ENCODE peak calls at places on chromosomes 7 and 10, in six cellular contexts. U is PC-3, O is neural crest cell, X is uterus, Q is ovary, Y is AG04450. H is an unnamed sample.

GRCh38 chr7:100220833-100221718 is 1.3 kb downstream of the PVRIG start:
- DNase-seq in Q (no peak), Y (no peak), X (no peak), U (no peak), O (no peak), H (peak)

GRCh38 chr7:96273716-96274115 is 48.2 kb downstream of the SLC25A13 start:
- DNase-seq in X (no peak), O (no peak), Y (no peak), Q (no peak), U (no peak), H (no peak)

GRCh38 chr10:101134299-101135127 is 3.4 kb downstream of the TLX1 start:
- DNase-seq in U (no peak), Y (no peak), Q (no peak), X (no peak), O (no peak), H (no peak)

GRCh38 chr10:12635127-12635541 is 285.8 kb downstream of the CAMK1D start:
- DNase-seq in X (no peak), Q (no peak), Y (no peak), U (peak), O (no peak), H (no peak)

GRCh38 chr10:29689001-29689400 is 54.2 kb upstream of the SVIL start:
- DNase-seq in O (no peak), U (peak), X (no peak), Q (no peak), Y (no peak), H (no peak)

GRCh38 chr7:132777419-132777818 is 201.1 kb upstream of the PLXNA4 start:
- DNase-seq in X (no peak), O (no peak), U (no peak), Y (no peak), Q (no peak), H (no peak)

GRCh38 chr7:26500749-26501352 is 209.2 kb downstream of the SNX10 start:
- DNase-seq in Y (no peak), X (no peak), O (no peak), U (peak), Q (no peak), H (peak)

GRCh38 chr7:24728503-24729364 is 28.5 kb downstream of the GSDME start:
- DNase-seq in X (peak), U (no peak), Q (no peak), Y (no peak), O (no peak), H (no peak)

GRCh38 chr7:159099217-159099655 is 45.4 kb downstream of the VIPR2 start:
- DNase-seq in U (no peak), Q (no peak), X (peak), Y (no peak), O (no peak), H (no peak)

GRCh38 chr7:69656890-69657289 is 58.6 kb downstream of the AUTS2 start:
- DNase-seq in Q (no peak), U (no peak), Y (no peak), O (no peak), X (peak), H (no peak)

GRCh38 chr7:130960208-130960988 is 226.4 kb upstream of the KLF14 start:
- DNase-seq in U (peak), X (no peak), Y (peak), Q (no peak), O (no peak), H (peak)

GRCh38 chr7:125030756-125031387 is 101.2 kb upstream of the POT1 start:
- DNase-seq in O (no peak), X (no peak), U (no peak), Y (no peak), Q (no peak), H (no peak)
- TF ChIP-seq CTCF in O (no peak), X (no peak), U (no peak), Y (no peak), Q (no peak), H (no peak)

DNA sequence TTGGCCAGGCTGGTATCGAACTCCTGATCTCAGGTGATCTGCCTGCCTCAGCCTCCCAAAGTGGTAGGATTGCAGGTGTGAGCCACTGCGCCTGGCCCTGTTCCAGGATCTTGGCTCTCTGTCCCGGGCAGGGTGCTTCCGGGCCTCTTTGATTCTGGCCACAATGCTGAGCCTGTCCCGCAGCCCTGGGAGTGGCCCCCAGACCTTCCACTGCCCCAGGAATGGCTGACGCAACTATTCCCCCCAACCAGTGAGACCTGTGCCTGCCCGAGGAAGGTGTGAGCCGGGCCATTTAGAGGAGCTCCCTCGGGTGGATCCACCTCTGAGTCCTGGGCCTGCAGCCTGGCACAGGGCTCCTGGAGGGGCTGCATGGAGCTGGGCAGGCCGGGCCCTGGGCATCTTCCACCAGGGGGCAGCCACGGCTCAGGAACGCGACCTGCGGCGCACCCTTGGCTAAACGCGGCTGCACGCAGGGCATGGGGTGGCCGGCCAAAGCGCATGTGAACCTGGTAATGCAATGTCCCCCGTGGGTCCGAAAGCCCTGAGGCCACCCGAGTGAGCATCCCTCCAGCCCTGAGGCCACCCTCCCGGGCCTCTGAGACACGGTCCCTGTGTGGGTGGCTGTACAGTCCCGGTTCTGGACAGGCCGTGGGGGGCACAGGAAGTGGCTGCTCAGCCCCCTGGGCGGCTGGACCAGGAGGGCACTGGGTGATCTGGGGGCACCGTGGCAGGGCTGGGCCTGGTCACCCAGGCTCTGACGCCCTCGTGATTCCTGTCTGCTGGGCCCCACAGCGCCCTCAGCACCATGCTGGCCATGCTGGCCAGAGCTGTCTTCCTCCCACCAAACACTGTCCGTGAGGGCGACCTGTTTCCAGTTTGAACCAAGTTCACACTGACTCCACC is 24.8 kb downstream of the GRIFIN start:
- DNase-seq in X (peak), U (peak), Q (peak), O (peak), Y (no peak), H (peak)
- TF ChIP-seq CTCF in X (peak), U (peak), Q (peak), O (peak), Y (peak), H (peak)

GRCh38 chr7:128017460-128017859 is 13.8 kb downstream of the LRRC4 start:
- DNase-seq in Y (no peak), U (no peak), Q (no peak), X (no peak), O (no peak), H (no peak)

GRCh38 chr7:128017880-128018845 is 13.1 kb downstream of the LRRC4 start:
- DNase-seq in Q (no peak), Y (no peak), U (peak), X (no peak), O (no peak), H (no peak)

GRCh38 chr7:128019330-128019729 is 11.9 kb downstream of the LRRC4 start:
- DNase-seq in Q (no peak), O (no peak), U (no peak), X (no peak), Y (no peak), H (no peak)

GRCh38 chr7:128021361-128021760 is 9.9 kb downstream of the LRRC4 start:
- DNase-seq in Q (no peak), O (no peak), U (peak), X (no peak), Y (no peak), H (no peak)

DNA sequence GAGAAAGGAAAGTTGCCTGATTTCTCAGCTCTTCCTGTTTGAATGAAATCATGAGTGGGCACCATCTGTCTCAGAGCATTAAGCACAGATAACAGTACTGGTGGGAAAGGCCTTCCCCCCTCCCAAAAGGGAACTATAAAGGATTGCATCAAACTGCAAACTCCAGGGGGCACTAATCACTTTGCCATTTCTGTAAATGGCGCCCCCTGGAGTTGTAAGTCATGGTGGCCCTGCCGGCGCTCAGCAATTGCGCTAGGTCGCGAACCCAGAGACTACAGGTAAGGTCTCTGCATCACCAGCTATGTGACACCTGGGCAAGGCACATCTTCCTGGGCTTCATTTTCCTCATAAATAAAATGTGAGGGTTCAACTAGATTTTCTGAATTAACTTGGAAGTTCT is 11.1 kb downstream of the LRRC4 start:
- DNase-seq in X (no peak), O (no peak), Y (no peak), U (no peak), Q (no peak), H (no peak)
- TF ChIP-seq CTCF in X (no peak), O (peak), Y (peak), U (peak), Q (no peak), H (no peak)

GRCh38 chr7:50771120-50772002 is 11.3 kb downstream of the GRB10 start:
- DNase-seq in Y (no peak), O (no peak), Q (no peak), U (no peak), X (no peak), H (no peak)

GRCh38 chr7:50775231-50775630 is 7.5 kb downstream of the GRB10 start:
- DNase-seq in O (no peak), X (no peak), Y (no peak), U (no peak), Q (no peak), H (no peak)

GRCh38 chr7:50775826-50776225 is 6.9 kb downstream of the GRB10 start:
- DNase-seq in Q (no peak), Y (no peak), X (no peak), O (no peak), U (no peak), H (no peak)

GRCh38 chr7:50778189-50778588 is 4.5 kb downstream of the GRB10 start:
- DNase-seq in O (no peak), U (no peak), X (no peak), Q (no peak), Y (no peak), H (no peak)

GRCh38 chr7:50774299-50774698 is 8.4 kb downstream of the GRB10 start:
- DNase-seq in Y (no peak), U (no peak), X (no peak), O (no peak), Q (no peak), H (no peak)
- TF ChIP-seq CTCF in Y (no peak), U (peak), X (no peak), O (no peak), Q (no peak), H (no peak)

GRCh38 chr7:30950197-30950596 is 13.6 kb upstream of the GHRHR start:
- DNase-seq in Y (no peak), U (no peak), Q (no peak), X (no peak), O (no peak), H (no peak)
- TF ChIP-seq CTCF in Y (no peak), U (no peak), Q (no peak), X (no peak), O (no peak), H (no peak)

GRCh38 chr7:150986099-150986512 is 4.7 kb upstream of the NOS3 start:
- DNase-seq in O (peak), X (no peak), Y (no peak), Q (no peak), U (peak), H (peak)
- TF ChIP-seq CTCF in O (peak), X (peak), Y (peak), Q (no peak), U (peak), H (peak)

H was measured in GM20000.